ENCODE peak calls at places on chromosomes 16 and 17, in eight cellular contexts. D, J, B, P, S, L, A and T are unnamed samples.

GRCh38 chr17:66777689-66778225 is 57.2 kb upstream of the CACNG5 start:
- DNase-seq in D (peak), J (no peak), B (no peak), P (no peak), S (no peak), L (no peak), A (no peak), T (no peak)

GRCh38 chr17:75734674-75735294 is 13.5 kb downstream of the ITGB4 start:
- DNase-seq in D (no peak), J (no peak), B (no peak), P (no peak), S (no peak), L (no peak), A (no peak), T (no peak)

GRCh38 chr17:56672195-56672594 is 78.7 kb downstream of the NOG start:
- DNase-seq in D (no peak), J (no peak), B (no peak), P (no peak), S (no peak), L (no peak), A (no peak), T (no peak)

GRCh38 chr17:19299214-19299747 is 62.1 kb downstream of the EPN2 start:
- DNase-seq in D (no peak), J (no peak), B (no peak), P (no peak), S (no peak), L (no peak), A (no peak), T (no peak)

GRCh38 chr16:3590736-3591435 is 13.7 kb upstream of the NLRC3 start:
- DNase-seq in D (no peak), J (no peak), B (no peak), P (no peak), S (no peak), L (no peak), A (no peak), T (no peak)

GRCh38 chr16:12994402-12994801 is 93.0 kb downstream of the SHISA9 start:
- DNase-seq in D (no peak), J (no peak), B (no peak), P (no peak), S (no peak), L (no peak), A (no peak), T (no peak)

GRCh38 chr16:84907046-84907445 is 87.3 kb downstream of the CRISPLD2 start:
- DNase-seq in D (no peak), J (no peak), B (no peak), P (peak), S (no peak), L (no peak), A (no peak), T (no peak)

GRCh38 chr16:12323007-12323699 is 346.6 kb downstream of the SNX29 start:
- DNase-seq in D (no peak), J (no peak), B (no peak), P (no peak), S (peak), L (no peak), A (no peak), T (no peak)

GRCh38 chr16:2983706-2984136 is 3.5 kb upstream of the PKMYT1 start:
- DNase-seq in D (peak), J (peak), B (no peak), P (peak), S (peak), L (peak), A (peak), T (peak)

GRCh38 chr17:17387461-17388362 is 84.5 kb downstream of the NT5M start:
- DNase-seq in D (no peak), J (no peak), B (no peak), P (no peak), S (no peak), L (no peak), A (no peak), T (no peak)

GRCh38 chr16:2515180-2515803 is 1.5 kb downstream of the ATP6V0C start:
- DNase-seq in D (peak), J (no peak), B (no peak), P (peak), S (no peak), L (no peak), A (no peak), T (no peak)

GRCh38 chr16:70653809-70654771 is 7.7 kb downstream of the IL34 start:
- DNase-seq in D (peak), J (peak), B (peak), P (peak), S (peak), L (peak), A (peak), T (peak)

GRCh38 chr16:17037499-17037898 is 433.3 kb downstream of the XYLT1 start:
- DNase-seq in D (no peak), J (no peak), B (no peak), P (no peak), S (no peak), L (no peak), A (no peak), T (no peak)

GRCh38 chr16:18797746-18798145 is 3.6 kb downstream of the ARL6IP1 start:
- DNase-seq in D (no peak), J (no peak), B (no peak), P (no peak), S (no peak), L (no peak), A (no peak), T (no peak)

GRCh38 chr16:73713817-73714495 is 582.7 kb upstream of the PSMD7 start:
- DNase-seq in D (peak), J (no peak), B (no peak), P (no peak), S (no peak), L (peak), A (no peak), T (no peak)

GRCh38 chr17:43713494-43714162 is 45.0 kb downstream of the SOST start:
- DNase-seq in D (peak), J (no peak), B (no peak), P (peak), S (no peak), L (no peak), A (no peak), T (peak)

GRCh38 chr16:67419502-67419901 is 3.2 kb upstream of the ZDHHC1 start:
- DNase-seq in D (no peak), J (no peak), B (no peak), P (no peak), S (no peak), L (no peak), A (no peak), T (no peak)